ENCODE peak calls at places on chromosomes 12 and 14, in eight cellular contexts. Z is pancreas, V is transverse colon, X is neural crest cell, E is testis, Q is RWPE1, L is GM20000, S is fibroblast of mammary gland. B is an unnamed sample.

GRCh38 chr14:93301821-93302447 is 30.9 kb downstream of the BTBD7 start:
- DNase-seq in L (no peak), X (no peak), Q (no peak), Z (no peak), E (no peak), S (no peak), V (no peak), B (no peak)

GRCh38 chr12:88816201-88816600 is 235.9 kb upstream of the KITLG start:
- DNase-seq in X (no peak), L (no peak), E (no peak), Z (no peak), S (no peak), Q (no peak), V (no peak), B (peak; percentile 3)

GRCh38 chr12:64390275-64390851 is at the start of gene C12orf56:
- DNase-seq in E (no peak), S (peak; percentile 26), Z (no peak), Q (peak; percentile 34), L (peak; percentile 35), V (peak; percentile 17), X (peak; percentile 11), B (no peak)

GRCh38 chr12:12214635-12215131 is 52.2 kb downstream of the LRP6 start:
- DNase-seq in Q (peak; percentile 5), V (no peak), S (peak; percentile 24), L (no peak), Z (no peak), X (no peak), E (no peak), B (peak; percentile 64)

GRCh38 chr14:105317546-105317945 is 3.0 kb downstream of the PACS2 start:
- DNase-seq in S (peak; percentile 60), L (no peak), X (no peak), Z (no peak), Q (no peak), E (no peak), V (no peak), B (peak; percentile 77)

GRCh38 chr14:35299708-35300107 is 7.5 kb downstream of the PSMA6 start:
- DNase-seq in S (no peak), Q (no peak), E (no peak), X (no peak), V (no peak), Z (no peak), L (no peak), B (no peak)

GRCh38 chr12:39205969-39206368 is 237.0 kb downstream of the KIF21A start:
- DNase-seq in X (no peak), Z (no peak), V (no peak), E (no peak), L (no peak), Q (no peak), S (no peak), B (no peak)

GRCh38 chr14:92850492-92850891 is 56.4 kb downstream of the GOLGA5 start:
- DNase-seq in Z (no peak), S (peak; percentile 30), V (no peak), X (no peak), Q (no peak), E (no peak), L (no peak), B (peak; percentile 55)

GRCh38 chr14:29217813-29218450 is 451.3 kb downstream of the FOXG1 start:
- DNase-seq in V (no peak), Q (no peak), Z (no peak), L (no peak), X (no peak), E (no peak), S (peak; percentile 35), B (no peak)

GRCh38 chr14:29216774-29217232 is 450.2 kb downstream of the FOXG1 start:
- DNase-seq in Q (peak; percentile 13), V (no peak), L (no peak), E (no peak), X (no peak), S (peak; percentile 18), Z (no peak), B (no peak)

GRCh38 chr14:29220077-29220476 is 453.5 kb downstream of the FOXG1 start:
- DNase-seq in X (no peak), L (no peak), S (no peak), Z (no peak), E (no peak), V (no peak), Q (no peak), B (no peak)

GRCh38 chr14:29227631-29228030 is 461.0 kb downstream of the FOXG1 start:
- DNase-seq in L (no peak), E (no peak), V (no peak), Q (no peak), Z (no peak), X (no peak), S (peak; percentile 56), B (peak; percentile 46)

GRCh38 chr14:29222671-29223268 is 456.2 kb downstream of the FOXG1 start:
- DNase-seq in S (peak; percentile 81), V (no peak), L (no peak), E (peak; percentile 45), Q (peak; percentile 12), Z (peak; percentile 9), X (no peak), B (peak; percentile 69)
- TF ChIP-seq CTCF in S (peak; percentile 80), V (peak; percentile 14), L (no peak), E (peak; percentile 9), Q (peak; percentile 61), Z (no peak), X (peak; percentile 61), B (peak; percentile 80)

GRCh38 chr12:104306376-104306775 is 2.8 kb downstream of the EID3 start:
- DNase-seq in S (no peak), V (no peak), Q (no peak), E (no peak), Z (no peak), L (no peak), X (no peak), B (no peak)

GRCh38 chr12:104306943-104307654 is 3.6 kb downstream of the EID3 start:
- DNase-seq in L (no peak), X (no peak), V (no peak), Q (no peak), S (no peak), E (no peak), Z (no peak), B (no peak)

GRCh38 chr12:104303538-104304151 is at the start of gene EID3:
- DNase-seq in L (peak; percentile 89), X (peak; percentile 55), V (peak; percentile 88), Z (peak; percentile 89), E (peak; percentile 93), S (peak; percentile 80), Q (peak; percentile 74), B (peak; percentile 67)

GRCh38 chr12:104305349-104305748 is 1.8 kb downstream of the EID3 start:
- DNase-seq in Q (no peak), L (no peak), S (no peak), Z (no peak), V (no peak), E (no peak), X (no peak), B (no peak)

DNA sequence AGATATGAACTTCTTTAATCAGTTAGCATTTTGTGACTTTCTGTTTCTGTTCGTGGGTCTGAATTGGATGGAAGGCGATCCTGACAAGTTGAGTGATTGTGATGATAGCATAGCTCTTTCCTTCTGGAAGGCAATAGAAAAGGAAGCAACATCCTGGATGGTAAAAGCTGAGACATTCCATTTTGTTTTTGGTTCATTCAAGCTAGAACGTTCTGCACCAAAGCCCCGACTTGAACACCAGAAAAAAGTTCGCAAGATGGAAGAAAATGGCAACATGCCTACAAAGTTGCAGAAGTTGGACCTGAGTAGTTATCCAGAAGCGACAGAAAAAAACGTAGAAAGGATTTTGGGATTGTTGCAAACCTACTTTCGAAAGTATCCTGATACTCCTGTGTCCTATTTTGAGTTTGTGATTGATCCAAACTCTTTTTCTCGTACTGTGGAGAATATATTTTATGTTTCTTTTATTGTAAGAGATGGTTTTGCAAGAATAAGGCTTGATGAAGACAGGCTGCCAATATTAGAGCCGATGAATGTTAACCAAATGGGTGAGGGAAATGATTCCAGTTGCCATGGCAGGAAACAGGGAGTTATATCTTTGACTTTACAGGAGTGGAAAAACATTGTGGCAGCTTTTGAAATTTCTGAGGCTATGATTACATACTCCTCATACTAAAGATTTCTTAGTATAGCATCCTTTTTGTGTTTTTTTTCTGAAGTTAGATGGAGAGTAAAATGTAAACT is 894 bp downstream of the EID3 start:
- DNase-seq in S (no peak), L (no peak), Z (no peak), Q (no peak), E (no peak), X (no peak), V (no peak), B (no peak)
- TF ChIP-seq CTCF in S (no peak), L (no peak), Z (no peak), Q (no peak), E (no peak), X (no peak), V (no peak), B (no peak)

DNA sequence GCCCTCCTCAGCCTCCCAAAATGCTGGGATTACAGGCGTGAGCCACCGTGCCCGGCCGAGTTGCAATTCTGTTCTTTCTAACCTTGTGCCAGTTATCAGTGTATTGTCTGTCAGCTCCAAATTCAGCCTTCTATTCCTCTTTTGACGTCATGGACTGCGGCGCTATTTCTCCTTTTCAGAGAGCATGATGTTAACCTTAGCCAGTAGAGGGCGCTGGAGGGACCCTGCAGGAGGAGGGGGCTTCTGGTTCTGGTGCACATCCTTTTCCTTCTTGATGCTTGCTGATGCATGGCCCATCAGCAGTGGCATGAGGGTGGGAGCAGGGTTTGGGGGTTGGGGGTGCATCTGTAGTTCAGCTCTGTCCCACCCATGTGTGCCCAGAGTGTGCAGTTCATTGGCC is 179.3 kb upstream of the RMST start:
- DNase-seq in E (no peak), Z (no peak), V (no peak), Q (no peak), S (no peak), X (no peak), L (no peak), B (no peak)
- TF ChIP-seq CTCF in E (no peak), Z (no peak), V (no peak), Q (no peak), S (no peak), X (peak; percentile 34), L (peak; percentile 48), B (no peak)

GRCh38 chr12:51360315-51360714 is 13.8 kb upstream of the CELA1 start:
- DNase-seq in E (no peak), Q (no peak), S (no peak), Z (no peak), L (no peak), V (no peak), X (no peak), B (no peak)

GRCh38 chr12:51361419-51362016 is 15.0 kb upstream of the CELA1 start:
- DNase-seq in V (no peak), L (no peak), X (no peak), Z (no peak), Q (no peak), S (no peak), E (no peak), B (no peak)

GRCh38 chr12:51357374-51358047 is 11.0 kb upstream of the CELA1 start:
- DNase-seq in X (no peak), V (no peak), Z (no peak), Q (no peak), L (peak; percentile 42), E (no peak), S (no peak), B (no peak)

GRCh38 chr12:51358496-51358895 is 12.0 kb upstream of the CELA1 start:
- DNase-seq in E (no peak), Z (no peak), V (no peak), L (no peak), S (no peak), Q (no peak), X (no peak), B (no peak)

DNA sequence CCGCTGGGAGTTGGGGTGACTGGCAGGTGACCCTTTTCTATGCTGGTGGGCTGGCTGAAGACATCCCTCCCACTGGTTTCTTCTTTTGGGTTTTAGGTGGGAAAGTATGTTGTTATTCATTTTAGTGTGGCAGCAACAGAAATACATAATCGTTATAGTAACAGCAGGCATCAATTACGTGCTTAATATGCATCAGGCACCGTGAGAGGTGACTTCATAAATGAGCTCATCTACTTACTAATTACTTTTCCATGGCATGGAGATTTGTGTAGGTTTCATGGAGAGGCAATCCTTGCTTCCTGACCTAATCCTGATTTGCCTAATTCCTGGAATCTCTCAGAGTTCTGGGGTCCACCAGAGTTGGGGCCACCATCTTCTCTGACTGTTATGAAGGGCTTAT is 13.4 kb upstream of the CELA1 start:
- DNase-seq in Q (no peak), X (no peak), S (no peak), E (no peak), V (no peak), Z (no peak), L (no peak), B (no peak)
- TF ChIP-seq CTCF in Q (no peak), X (no peak), S (no peak), E (no peak), V (no peak), Z (no peak), L (no peak), B (no peak)

B was measured in HFFc6.